ENCODE peak calls at places on chromosomes 5 and 9, in eight cellular contexts. I is AML-193; C is activated CD4-positive, alpha-beta T cell treated with anti-CD3 and anti-CD28 coated beads for 4 hours; Y is HT-29; L is NCI-H1105; O is OCI-LY7; D is retinal pigment epithelial cell; V is PC-9. N is an unnamed sample.

GRCh38 chr5:76363385-76364261 is 39.5 kb upstream of the IQGAP2 start:
- DNase-seq in L (no peak), C (no peak), Y (peak), O (peak), D (no peak), V (no peak), I (no peak), N (no peak)

GRCh38 chr5:146703899-146704298 is 174.7 kb downstream of the PPP2R2B start:
- DNase-seq in C (no peak), D (no peak), O (no peak), V (no peak), Y (no peak), I (no peak), L (no peak), N (no peak)

GRCh38 chr5:157108961-157109360 is at the start of gene HAVCR2:
- DNase-seq in V (no peak), D (no peak), L (no peak), C (peak), O (peak), I (peak), Y (no peak), N (no peak)

GRCh38 chr9:96214639-96215038 is 87.3 kb downstream of the HSD17B3 start:
- DNase-seq in I (no peak), O (no peak), L (no peak), V (no peak), Y (no peak), D (no peak), C (no peak), N (peak)

GRCh38 chr9:123070210-123070609 is 36.7 kb downstream of the GPR21 start:
- DNase-seq in O (no peak), I (no peak), L (no peak), V (no peak), Y (no peak), C (no peak), D (no peak), N (no peak)

GRCh38 chr9:123085916-123086315 is 52.4 kb downstream of the GPR21 start:
- DNase-seq in Y (no peak), D (no peak), V (no peak), C (no peak), I (no peak), L (no peak), O (no peak), N (no peak)

GRCh38 chr5:175707751-175708375 is 50.0 kb downstream of the HRH2 start:
- DNase-seq in D (no peak), V (no peak), C (no peak), L (no peak), Y (no peak), O (no peak), I (no peak), N (no peak)

GRCh38 chr9:19999491-20000057 is 210.7 kb upstream of the SLC24A2 start:
- DNase-seq in I (no peak), L (no peak), V (no peak), C (peak), O (no peak), Y (no peak), D (no peak), N (peak)

GRCh38 chr5:82298668-82299067 is 20.5 kb upstream of the RPS23 start:
- DNase-seq in V (peak), O (no peak), D (no peak), L (no peak), C (no peak), I (peak), Y (no peak), N (no peak)

GRCh38 chr5:114377050-114377844 is 15.4 kb downstream of the KCNN2 start:
- DNase-seq in O (no peak), D (no peak), C (no peak), I (no peak), Y (no peak), V (no peak), L (no peak), N (no peak)

GRCh38 chr5:180470966-180471582 is 23.1 kb upstream of the CNOT6 start:
- DNase-seq in O (peak), Y (peak), I (no peak), D (no peak), C (peak), V (no peak), L (no peak), N (peak)

GRCh38 chr5:177520271-177520670 is 3.5 kb upstream of the DDX41 start:
- DNase-seq in I (no peak), V (no peak), L (no peak), Y (no peak), O (no peak), C (no peak), D (no peak), N (no peak)

GRCh38 chr9:93108301-93109041 is 12.5 kb downstream of the CARD19 start:
- DNase-seq in I (no peak), O (peak), D (no peak), L (no peak), V (no peak), Y (no peak), C (peak), N (no peak)

GRCh38 chr5:54845567-54845941 is 139.8 kb downstream of the ESM1 start:
- DNase-seq in D (peak), O (no peak), Y (no peak), V (no peak), C (no peak), I (no peak), L (no peak), N (no peak)

GRCh38 chr9:88056876-88057275 is 81.4 kb downstream of the SPATA31C2 start:
- DNase-seq in Y (no peak), L (no peak), I (no peak), O (no peak), D (no peak), C (no peak), V (no peak), N (no peak)

GRCh38 chr5:140341591-140341990 is 4.8 kb downstream of the HBEGF start:
- DNase-seq in I (no peak), L (no peak), C (no peak), O (no peak), V (peak), D (no peak), Y (no peak), N (no peak)

GRCh38 chr9:83327323-83327722 is 210.9 kb downstream of the FRMD3 start:
- DNase-seq in O (no peak), V (no peak), L (no peak), Y (no peak), D (no peak), C (no peak), I (no peak), N (no peak)

GRCh38 chr5:143041-143440 is 48.3 kb upstream of the LRRC14B start:
- DNase-seq in D (no peak), O (no peak), C (no peak), Y (no peak), V (no peak), I (no peak), L (no peak), N (no peak)

N was measured in SJSA1.